ENCODE peak calls at places on chromosomes 6 and 20, in six cellular contexts. One of them, this sample, is unnamed.

GRCh38 chr20:3246682-3247081 is 7.7 kb upstream of the SLC4A11 start:
- DNase-seq in H9: no peak
- DNase-seq in neuronal stem cell: no peak
- DNase-seq in IMR-90: no peak
- DNase-seq in trophoblast cell: no peak
- DNase-seq in H1: no peak
- DNase-seq in this sample: no peak

GRCh38 chr6:168310945-168311344 is 8.6 kb downstream of the DACT2 start:
- DNase-seq in H9: no peak
- DNase-seq in neuronal stem cell: no peak
- DNase-seq in IMR-90: no peak
- DNase-seq in trophoblast cell: peak; percentile 90
- DNase-seq in H1: no peak
- DNase-seq in this sample: no peak

GRCh38 chr6:19180348-19181073 is 656.7 kb upstream of the ID4 start:
- DNase-seq in H9: no peak
- DNase-seq in neuronal stem cell: no peak
- DNase-seq in IMR-90: no peak
- DNase-seq in trophoblast cell: no peak
- DNase-seq in H1: no peak
- DNase-seq in this sample: no peak

GRCh38 chr6:112780498-112781096 is 433.5 kb downstream of the RFPL4B start:
- DNase-seq in H9: peak; percentile 66
- DNase-seq in neuronal stem cell: peak; percentile 83
- DNase-seq in IMR-90: peak; percentile 84
- DNase-seq in trophoblast cell: peak; percentile 78
- DNase-seq in H1: peak; percentile 75
- DNase-seq in this sample: peak; percentile 84

GRCh38 chr20:22905667-22906066 is 129.4 kb upstream of the SSTR4 start:
- DNase-seq in H9: no peak
- DNase-seq in neuronal stem cell: no peak
- DNase-seq in IMR-90: no peak
- DNase-seq in trophoblast cell: no peak
- DNase-seq in H1: no peak
- DNase-seq in this sample: no peak

GRCh38 chr6:136284909-136285308 is 4.7 kb downstream of the BCLAF1 start:
- DNase-seq in H9: no peak
- DNase-seq in neuronal stem cell: no peak
- DNase-seq in IMR-90: peak; percentile 77
- DNase-seq in trophoblast cell: no peak
- DNase-seq in H1: no peak
- DNase-seq in this sample: peak; percentile 82

GRCh38 chr20:46089076-46089337 is 755 bp downstream of the NCOA5 start:
- DNase-seq in H9: no peak
- DNase-seq in neuronal stem cell: no peak
- DNase-seq in IMR-90: peak; percentile 12
- DNase-seq in trophoblast cell: peak; percentile 15
- DNase-seq in H1: no peak
- DNase-seq in this sample: no peak

GRCh38 chr6:33886673-33887144 is 82.9 kb upstream of the MLN start:
- DNase-seq in H9: no peak
- DNase-seq in neuronal stem cell: no peak
- DNase-seq in IMR-90: peak; percentile 41
- DNase-seq in trophoblast cell: no peak
- DNase-seq in H1: no peak
- DNase-seq in this sample: peak; percentile 81

GRCh38 chr6:74976026-74976425 is 229.8 kb downstream of the COL12A1 start:
- DNase-seq in H9: no peak
- DNase-seq in neuronal stem cell: no peak
- DNase-seq in IMR-90: no peak
- DNase-seq in trophoblast cell: no peak
- DNase-seq in H1: no peak
- DNase-seq in this sample: no peak

GRCh38 chr6:33974030-33974429 is 170.2 kb upstream of the MLN start:
- DNase-seq in H9: no peak
- DNase-seq in neuronal stem cell: no peak
- DNase-seq in IMR-90: no peak
- DNase-seq in trophoblast cell: no peak
- DNase-seq in H1: peak; percentile 26
- DNase-seq in this sample: no peak

GRCh38 chr20:32439132-32439829 is 81.2 kb downstream of the ASXL1 start:
- DNase-seq in H9: no peak
- DNase-seq in neuronal stem cell: no peak
- DNase-seq in IMR-90: peak; percentile 92
- DNase-seq in trophoblast cell: no peak
- DNase-seq in H1: no peak
- DNase-seq in this sample: peak; percentile 79

GRCh38 chr6:1336246-1336843 is 24.4 kb downstream of the FOXQ1 start:
- DNase-seq in H9: peak; percentile 68
- DNase-seq in neuronal stem cell: no peak
- DNase-seq in IMR-90: no peak
- DNase-seq in trophoblast cell: peak; percentile 78
- DNase-seq in H1: no peak
- DNase-seq in this sample: no peak

GRCh38 chr6:30843611-30843998 is 40.7 kb upstream of the DDR1 start:
- DNase-seq in H9: no peak
- DNase-seq in neuronal stem cell: no peak
- DNase-seq in IMR-90: no peak
- DNase-seq in trophoblast cell: no peak
- DNase-seq in H1: no peak
- DNase-seq in this sample: no peak
- H3K14ac ChIP-seq in H9: no peak overlapping the region
- H3K14ac ChIP-seq in neuronal stem cell: no peak overlapping the region
- H3K14ac ChIP-seq in IMR-90: peak overlapping the region; percentile 42
- H3K14ac ChIP-seq in trophoblast cell: peak overlapping the region; percentile 95
- H3K14ac ChIP-seq in H1: no peak overlapping the region
- H3K14ac ChIP-seq in this sample: no peak overlapping the region

GRCh38 chr6:133052465-133052864 is 188.7 kb upstream of the EYA4 start:
- DNase-seq in H9: no peak
- DNase-seq in neuronal stem cell: no peak
- DNase-seq in IMR-90: no peak
- DNase-seq in trophoblast cell: no peak
- DNase-seq in H1: no peak
- DNase-seq in this sample: no peak

GRCh38 chr6:133057352-133057751 is 183.8 kb upstream of the EYA4 start:
- DNase-seq in H9: no peak
- DNase-seq in neuronal stem cell: no peak
- DNase-seq in IMR-90: no peak
- DNase-seq in trophoblast cell: no peak
- DNase-seq in H1: no peak
- DNase-seq in this sample: no peak

GRCh38 chr6:133051264-133051663 is 189.9 kb upstream of the EYA4 start:
- DNase-seq in H9: no peak
- DNase-seq in neuronal stem cell: no peak
- DNase-seq in IMR-90: peak; percentile 9
- DNase-seq in trophoblast cell: no peak
- DNase-seq in H1: no peak
- DNase-seq in this sample: no peak

DNA sequence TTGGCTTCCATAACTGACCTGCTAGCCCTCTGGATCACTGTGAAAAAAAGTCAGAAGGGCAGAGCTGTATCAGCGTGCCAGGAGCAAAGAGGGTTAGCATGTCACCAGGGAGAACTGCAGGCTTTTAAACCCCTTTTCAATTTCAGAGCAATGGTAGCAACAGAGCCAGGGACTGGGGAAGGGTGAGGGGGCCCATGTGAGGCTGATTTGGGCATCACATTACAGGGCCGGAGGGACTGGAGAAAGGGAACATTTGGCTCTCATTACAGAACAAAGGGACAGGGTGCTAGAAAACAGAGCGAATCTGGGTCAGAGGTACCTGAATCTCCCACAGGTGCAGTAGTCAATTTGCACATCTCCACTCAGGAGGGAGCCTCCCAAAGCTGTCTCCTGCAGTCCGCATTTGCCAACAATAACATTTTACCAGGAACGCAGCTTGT is 185.6 kb upstream of the EYA4 start:
- DNase-seq in H9: peak; percentile 62
- DNase-seq in neuronal stem cell: no peak
- DNase-seq in IMR-90: no peak
- DNase-seq in trophoblast cell: no peak
- DNase-seq in H1: peak; percentile 52
- DNase-seq in this sample: no peak
- H3K14ac ChIP-seq in H9: no peak overlapping the region
- H3K14ac ChIP-seq in neuronal stem cell: no peak overlapping the region
- H3K14ac ChIP-seq in IMR-90: no peak overlapping the region
- H3K14ac ChIP-seq in trophoblast cell: no peak overlapping the region
- H3K14ac ChIP-seq in H1: peak overlapping the region; percentile 56
- H3K14ac ChIP-seq in this sample: no peak overlapping the region

DNA sequence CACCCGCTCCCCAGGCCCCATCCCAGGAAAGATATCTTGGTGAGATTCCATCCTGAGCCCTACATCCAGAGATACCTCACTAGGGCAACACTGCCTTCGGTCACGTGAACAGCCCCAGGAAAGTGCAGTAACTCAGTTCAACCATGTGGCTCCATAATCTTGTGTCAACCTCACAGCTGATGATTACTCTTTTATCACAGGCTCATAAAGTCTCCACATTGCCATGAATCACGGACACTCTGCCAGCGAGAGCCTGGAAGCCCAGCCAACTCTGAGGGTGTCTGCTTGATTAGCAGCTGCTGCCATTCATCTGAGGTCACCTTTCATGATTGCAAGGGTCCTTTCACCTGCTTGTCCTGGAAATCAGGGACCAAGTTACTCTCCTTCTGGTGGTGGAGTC is 175.8 kb upstream of the LRFN2 start:
- DNase-seq in H9: no peak
- DNase-seq in neuronal stem cell: no peak
- DNase-seq in IMR-90: no peak
- DNase-seq in trophoblast cell: no peak
- DNase-seq in H1: no peak
- DNase-seq in this sample: no peak
- H3K14ac ChIP-seq in H9: no peak overlapping the region
- H3K14ac ChIP-seq in neuronal stem cell: no peak overlapping the region
- H3K14ac ChIP-seq in IMR-90: no peak overlapping the region
- H3K14ac ChIP-seq in trophoblast cell: no peak overlapping the region
- H3K14ac ChIP-seq in H1: no peak overlapping the region
- H3K14ac ChIP-seq in this sample: no peak overlapping the region

GRCh38 chr6:149436647-149437046 is 36.6 kb downstream of the SUMO4 start:
- DNase-seq in H9: no peak
- DNase-seq in neuronal stem cell: no peak
- DNase-seq in IMR-90: no peak
- DNase-seq in trophoblast cell: no peak
- DNase-seq in H1: no peak
- DNase-seq in this sample: no peak
- H3K14ac ChIP-seq in H9: no peak overlapping the region
- H3K14ac ChIP-seq in neuronal stem cell: no peak overlapping the region
- H3K14ac ChIP-seq in IMR-90: no peak overlapping the region
- H3K14ac ChIP-seq in trophoblast cell: no peak overlapping the region
- H3K14ac ChIP-seq in H1: no peak overlapping the region
- H3K14ac ChIP-seq in this sample: no peak overlapping the region

DNA sequence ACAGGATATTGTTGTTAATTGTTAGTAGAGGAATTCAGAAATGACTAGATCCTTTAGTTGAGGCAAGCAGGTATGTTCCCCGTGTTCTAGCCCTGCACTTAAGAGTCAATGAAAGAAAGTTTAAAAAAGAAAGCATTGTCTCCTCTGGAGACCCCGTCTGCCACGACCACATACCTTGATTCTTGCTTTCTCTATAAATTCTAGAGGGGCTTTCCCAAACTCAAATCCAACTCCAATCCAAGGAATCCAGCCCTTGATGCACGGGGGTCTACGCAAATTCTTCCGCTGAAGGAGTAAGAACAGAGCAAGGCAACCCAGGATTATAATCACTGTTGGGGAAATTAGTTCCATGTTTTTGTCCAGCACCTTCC is 401 bp downstream of the CYP39A1 start:
- DNase-seq in H9: no peak
- DNase-seq in neuronal stem cell: no peak
- DNase-seq in IMR-90: no peak
- DNase-seq in trophoblast cell: no peak
- DNase-seq in H1: no peak
- DNase-seq in this sample: no peak
- H3K14ac ChIP-seq in H9: no peak overlapping the region
- H3K14ac ChIP-seq in neuronal stem cell: no peak overlapping the region
- H3K14ac ChIP-seq in IMR-90: no peak overlapping the region
- H3K14ac ChIP-seq in trophoblast cell: peak overlapping the region; percentile 2
- H3K14ac ChIP-seq in H1: no peak overlapping the region
- H3K14ac ChIP-seq in this sample: no peak overlapping the region

DNA sequence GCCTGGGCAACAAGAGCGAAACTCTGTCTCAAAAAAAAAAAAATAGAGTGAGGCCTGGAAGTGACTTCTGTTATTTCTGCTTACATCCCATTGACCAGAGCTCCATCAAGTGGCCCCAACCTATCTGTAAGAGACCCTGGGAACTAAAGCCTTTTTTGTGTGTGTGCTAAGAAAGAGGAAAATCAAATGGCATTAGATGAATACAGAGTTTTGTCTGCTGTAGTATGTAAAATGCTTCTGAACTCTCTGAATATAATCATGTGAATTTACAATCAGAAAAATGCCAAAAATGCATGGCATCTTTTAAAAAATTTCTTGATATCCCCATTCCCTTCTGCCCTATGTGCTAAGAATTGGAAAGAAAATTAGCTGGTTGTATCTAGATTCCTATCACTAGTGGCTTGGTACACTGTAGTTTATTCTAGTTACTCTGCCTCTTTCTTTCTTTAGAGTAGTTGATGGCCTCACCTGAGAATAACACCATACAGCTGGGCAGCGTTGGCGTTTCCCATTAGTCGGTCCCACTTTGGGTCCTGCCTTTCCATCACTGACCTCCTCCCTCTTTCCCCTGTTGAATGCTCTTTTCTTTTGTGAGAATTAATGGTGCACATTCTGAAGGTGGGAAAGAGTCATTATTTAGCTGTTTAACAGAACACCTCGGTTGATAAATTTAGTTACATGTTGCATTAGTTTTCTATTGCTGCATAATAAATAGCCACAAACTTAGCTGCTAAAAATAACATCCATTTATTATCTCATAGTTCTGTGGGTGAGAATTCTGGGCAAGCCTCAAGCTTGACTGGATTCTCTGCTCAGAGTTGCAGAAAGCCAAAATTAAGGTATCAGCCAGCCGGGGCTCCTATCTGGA is 38.2 kb downstream of the SAMD5 start:
- DNase-seq in H9: no peak
- DNase-seq in neuronal stem cell: no peak
- DNase-seq in IMR-90: no peak
- DNase-seq in trophoblast cell: no peak
- DNase-seq in H1: no peak
- DNase-seq in this sample: no peak
- H3K14ac ChIP-seq in H9: no peak overlapping the region
- H3K14ac ChIP-seq in neuronal stem cell: no peak overlapping the region
- H3K14ac ChIP-seq in IMR-90: no peak overlapping the region
- H3K14ac ChIP-seq in trophoblast cell: no peak overlapping the region
- H3K14ac ChIP-seq in H1: no peak overlapping the region
- H3K14ac ChIP-seq in this sample: no peak overlapping the region

This sample was measured in mesenchymal stem cell.